ENCODE peak calls at places on chromosomes 11 and 22, in six cellular contexts. K is SW 1271; P is stimulated activated CD4-positive, alpha-beta T cell treated with anti-CD3 and anti-CD28 coated beads, TNF-alpha, amount 100 ng/mL, for 24 hours; U is dorsolateral prefrontal cortex; Q is HFFc6; T is HEK293T. A is an unnamed sample.

GRCh38 chr11:77066229-77067023 is at the start of gene CAPN5:
- DNase-seq in K (peak), P (peak), U (peak), Q (peak), T (peak), A (peak)

GRCh38 chr11:8243458-8243857 is 20.2 kb downstream of the LMO1 start:
- DNase-seq in K (no peak), P (no peak), U (no peak), Q (no peak), T (no peak), A (no peak)

GRCh38 chr11:87236368-87236767 is 198.6 kb downstream of the TMEM135 start:
- DNase-seq in K (no peak), P (no peak), U (no peak), Q (no peak), T (no peak), A (no peak)

GRCh38 chr11:75344761-75345454 is 6.6 kb downstream of the ARRB1 start:
- DNase-seq in K (no peak), P (no peak), U (no peak), Q (no peak), T (no peak), A (no peak)

GRCh38 chr11:104256525-104256924 is 92.6 kb upstream of the PDGFD start:
- DNase-seq in K (no peak), P (no peak), U (no peak), Q (no peak), T (no peak), A (no peak)

GRCh38 chr22:38549106-38549884 is 20.7 kb downstream of the DMC1 start:
- DNase-seq in K (no peak), P (no peak), U (no peak), Q (no peak), T (no peak), A (no peak)

GRCh38 chr11:116860303-116860702 is 22.9 kb upstream of the APOA1 start:
- DNase-seq in K (no peak), P (no peak), U (no peak), Q (no peak), T (no peak), A (no peak)

GRCh38 chr11:35927730-35928129 is 16.1 kb upstream of the LDLRAD3 start:
- DNase-seq in K (no peak), P (no peak), U (no peak), Q (no peak), T (no peak), A (no peak)